ENCODE peak calls at places on chromosomes 7 and 10, in ten cellular contexts. Z, I, Y, X, G, L, E, H, T and U are unnamed samples.

GRCh38 chr7:102426268-102427031 is 6.9 kb upstream of the ORAI2 start:
- DNase-seq in Z (no peak), I (peak), Y (peak), X (peak), G (peak), L (no peak), E (no peak), H (no peak), T (no peak), U (no peak)

GRCh38 chr10:29268011-29268410 is 20.9 kb upstream of the LYZL1 start:
- DNase-seq in Z (no peak), I (no peak), Y (no peak), X (no peak), G (no peak), L (no peak), E (no peak), H (no peak), T (no peak), U (no peak)

GRCh38 chr10:77970869-77971803 is 44.6 kb upstream of the DLG5 start:
- DNase-seq in Z (peak), I (peak), Y (no peak), X (no peak), G (peak), L (peak), E (peak), H (no peak), T (peak), U (peak)

GRCh38 chr7:135147899-135148721 is at the start of gene TMEM140:
- DNase-seq in Z (no peak), I (peak), Y (no peak), X (no peak), G (peak), L (peak), E (peak), H (peak), T (peak), U (peak)

GRCh38 chr7:112212516-112213036 is 6.1 kb downstream of the ZNF277 start:
- DNase-seq in Z (no peak), I (no peak), Y (no peak), X (no peak), G (no peak), L (no peak), E (peak), H (no peak), T (no peak), U (no peak)

GRCh38 chr7:46133076-46133475 is 212.0 kb upstream of the IGFBP3 start:
- DNase-seq in Z (peak), I (no peak), Y (no peak), X (no peak), G (no peak), L (no peak), E (no peak), H (no peak), T (no peak), U (no peak)

GRCh38 chr7:5532520-5533335 is 109.1 kb upstream of the TNRC18 start:
- DNase-seq in Z (no peak), I (peak), Y (no peak), X (no peak), G (peak), L (peak), E (peak), H (no peak), T (no peak), U (no peak)

GRCh38 chr10:28072573-28072972 is 73.7 kb upstream of the ODAD2 start:
- DNase-seq in Z (no peak), I (no peak), Y (no peak), X (no peak), G (no peak), L (no peak), E (no peak), H (no peak), T (no peak), U (no peak)

GRCh38 chr7:131188367-131189339 is 139.0 kb upstream of the MKLN1 start:
- DNase-seq in Z (peak), I (peak), Y (no peak), X (no peak), G (peak), L (no peak), E (peak), H (no peak), T (peak), U (peak)

GRCh38 chr7:6691609-6692106 is 15.1 kb downstream of the ZNF12 start:
- DNase-seq in Z (no peak), I (no peak), Y (no peak), X (no peak), G (no peak), L (no peak), E (peak), H (no peak), T (no peak), U (no peak)

GRCh38 chr7:107879400-107880035 is 11.5 kb upstream of the DLD start:
- DNase-seq in Z (no peak), I (peak), Y (no peak), X (no peak), G (peak), L (peak), E (peak), H (peak), T (peak), U (peak)

GRCh38 chr7:117188949-117189348 is 133.9 kb downstream of the WNT2 start:
- DNase-seq in Z (no peak), I (no peak), Y (no peak), X (no peak), G (no peak), L (no peak), E (no peak), H (no peak), T (no peak), U (no peak)

GRCh38 chr10:72337039-72337629 is 17.6 kb downstream of the DNAJB12 start:
- DNase-seq in Z (no peak), I (no peak), Y (no peak), X (no peak), G (peak), L (peak), E (peak), H (peak), T (peak), U (peak)

GRCh38 chr10:71761105-71761511 is 12.2 kb downstream of the VSIR start:
- DNase-seq in Z (no peak), I (no peak), Y (no peak), X (no peak), G (no peak), L (no peak), E (no peak), H (no peak), T (no peak), U (no peak)

GRCh38 chr10:1240341-1240775 is 184.2 kb downstream of the WDR37 start:
- DNase-seq in Z (no peak), I (no peak), Y (no peak), X (no peak), G (no peak), L (no peak), E (no peak), H (no peak), T (no peak), U (peak)

GRCh38 chr7:101017099-101017777 is 2.6 kb upstream of the MUC17 start:
- DNase-seq in Z (peak), I (peak), Y (peak), X (peak), G (peak), L (peak), E (peak), H (no peak), T (peak), U (peak)

GRCh38 chr7:70178787-70179186 is 580.5 kb downstream of the AUTS2 start:
- DNase-seq in Z (no peak), I (no peak), Y (no peak), X (no peak), G (no peak), L (peak), E (no peak), H (no peak), T (no peak), U (no peak)

GRCh38 chr7:64628721-64629120 is 37.2 kb upstream of the ZNF107 start:
- DNase-seq in Z (no peak), I (no peak), Y (no peak), X (no peak), G (no peak), L (no peak), E (no peak), H (no peak), T (no peak), U (no peak)

GRCh38 chr7:17369686-17370426 is 71.4 kb downstream of the AHR start:
- DNase-seq in Z (peak), I (no peak), Y (no peak), X (no peak), G (no peak), L (peak), E (peak), H (no peak), T (peak), U (no peak)

GRCh38 chr7:43758861-43759683 is 592 bp downstream of the BLVRA start:
- DNase-seq in Z (no peak), I (peak), Y (peak), X (no peak), G (peak), L (no peak), E (peak), H (no peak), T (no peak), U (peak)